ENCODE peak calls at places on chromosomes 3 and 15, in six cellular contexts. S is HCT116, P is GM12878, E is HepG2, U is K562, K is H1. G is an unnamed sample.

GRCh38 chr3:45659661-45660566 is 29.3 kb upstream of the SACM1L start:
- DNase-seq in S (peak), E (peak), P (peak), K (peak), U (peak), G (peak)

GRCh38 chr15:37204698-37205097 is 104.3 kb upstream of the MEIS2 start:
- DNase-seq in E (no peak), S (no peak), U (no peak), K (no peak), P (no peak), G (no peak)

GRCh38 chr15:63044077-63044644 is 1.6 kb downstream of the TPM1 start:
- DNase-seq in K (no peak), P (no peak), E (no peak), S (no peak), U (no peak), G (no peak)

GRCh38 chr3:101036213-101036618 is 43.0 kb upstream of the ABI3BP start:
- DNase-seq in U (no peak), P (no peak), S (peak), K (peak), E (peak), G (peak)

GRCh38 chr3:10228248-10228950 is 19.9 kb upstream of the TATDN2 start:
- DNase-seq in U (no peak), S (no peak), E (no peak), P (no peak), K (no peak), G (no peak)

GRCh38 chr3:45606991-45607712 is 12.6 kb downstream of the LIMD1 start:
- DNase-seq in K (no peak), E (no peak), U (no peak), S (no peak), P (no peak), G (no peak)

GRCh38 chr15:42736178-42736792 is 643 bp downstream of the CDAN1 start:
- DNase-seq in S (no peak), P (no peak), U (peak), K (no peak), E (no peak), G (no peak)

GRCh38 chr3:42504334-42505202 is 2.1 kb downstream of the VIPR1 start:
- DNase-seq in E (no peak), K (no peak), U (no peak), S (no peak), P (no peak), G (no peak)

GRCh38 chr15:78212546-78213424 is 21.6 kb downstream of the ACSBG1 start:
- DNase-seq in K (no peak), E (peak), P (no peak), S (peak), U (peak), G (no peak)

GRCh38 chr15:68781766-68782588 is 38.7 kb downstream of the ANP32A start:
- DNase-seq in E (no peak), U (no peak), S (no peak), K (no peak), P (no peak), G (no peak)

GRCh38 chr3:99505646-99506269 is 132.6 kb upstream of the COL8A1 start:
- DNase-seq in E (no peak), S (no peak), P (peak), U (no peak), K (no peak), G (no peak)

GRCh38 chr3:44862221-44862637 is 517 bp downstream of the TMEM42 start:
- DNase-seq in E (peak), U (no peak), S (no peak), K (no peak), P (no peak), G (no peak)

GRCh38 chr3:32215185-32215584 is 23.3 kb upstream of the CMTM8 start:
- DNase-seq in K (no peak), U (no peak), E (no peak), P (no peak), S (no peak), G (no peak)

GRCh38 chr3:111803123-111803593 is 55.9 kb upstream of the PHLDB2 start:
- DNase-seq in K (no peak), P (no peak), U (no peak), E (no peak), S (peak), G (no peak)

DNA sequence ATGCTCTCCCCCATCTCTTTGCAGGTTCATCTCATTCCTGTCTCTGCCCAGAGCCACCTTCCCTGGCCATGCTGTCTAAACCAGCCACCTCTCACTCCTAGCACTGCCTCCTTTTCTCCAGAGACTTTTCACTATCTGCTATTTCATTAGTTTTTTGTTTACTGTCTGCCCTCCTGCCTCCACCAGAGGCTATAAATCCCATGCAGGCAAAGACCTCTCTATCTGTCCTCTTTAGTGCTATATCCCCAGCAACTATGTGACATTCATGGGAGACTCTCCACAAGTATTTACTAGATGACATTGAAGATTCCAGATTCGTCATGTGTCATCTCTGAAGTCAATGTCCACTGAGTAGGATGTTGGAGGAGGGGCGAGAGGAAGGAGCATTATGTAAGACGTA is 3.5 kb upstream of the FAM43A start:
- DNase-seq in U (no peak), P (no peak), K (no peak), S (no peak), E (no peak), G (no peak)
- TF ChIP-seq YY1 in U (no peak), P (no peak), K (no peak), S (no peak), E (no peak), G (no peak)

GRCh38 chr15:70299931-70300858 is 202.5 kb upstream of the TLE3 start:
- DNase-seq in S (no peak), P (peak), K (no peak), U (no peak), E (no peak), G (no peak)
- TF ChIP-seq YY1 in S (no peak), P (no peak), K (no peak), U (no peak), E (no peak), G (no peak)

GRCh38 chr15:40240619-40241304 is 1.9 kb downstream of the PAK6 start:
- DNase-seq in S (no peak), E (no peak), U (no peak), K (no peak), P (no peak), G (no peak)

GRCh38 chr15:40243126-40243810 is 4.4 kb downstream of the PAK6 start:
- DNase-seq in U (peak), S (no peak), E (no peak), K (no peak), P (no peak), G (no peak)

GRCh38 chr15:40242671-40243070 is 3.8 kb downstream of the PAK6 start:
- DNase-seq in P (no peak), U (no peak), S (no peak), K (no peak), E (no peak), G (no peak)

GRCh38 chr15:40241305-40242215 is 2.7 kb downstream of the PAK6 start:
- DNase-seq in E (no peak), U (no peak), P (no peak), S (no peak), K (no peak), G (no peak)

GRCh38 chr15:40242216-40242599 is 3.3 kb downstream of the PAK6 start:
- DNase-seq in K (no peak), S (no peak), E (no peak), P (no peak), U (no peak), G (no peak)
- TF ChIP-seq YY1 in K (no peak), S (no peak), E (no peak), P (no peak), U (no peak), G (no peak)

DNA sequence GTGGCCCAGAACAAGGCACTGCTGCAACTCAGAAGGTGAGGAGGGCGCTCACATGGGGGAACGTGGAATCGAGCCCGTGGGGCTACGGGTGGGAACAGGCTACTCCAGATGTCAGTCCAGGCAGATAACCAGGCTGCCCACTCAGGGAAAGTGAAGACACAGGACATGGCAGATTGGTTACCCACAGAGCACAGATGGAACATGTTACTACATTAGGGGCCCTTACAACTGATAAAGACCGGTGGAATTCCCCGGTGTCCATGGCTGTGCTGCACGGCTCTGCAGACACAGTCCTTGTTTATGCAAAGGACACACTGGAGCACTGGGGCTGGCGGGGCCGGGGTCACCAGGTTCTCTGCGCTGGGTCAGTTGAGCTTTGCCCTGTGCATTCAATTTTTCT is 36.9 kb downstream of the PCSK6 start:
- DNase-seq in P (no peak), K (no peak), U (no peak), S (no peak), E (peak), G (no peak)
- TF ChIP-seq YY1 in P (no peak), K (no peak), U (no peak), S (no peak), E (no peak), G (no peak)

GRCh38 chr3:182668541-182668940 is 124.8 kb upstream of the ATP11B start:
- DNase-seq in K (no peak), P (no peak), U (no peak), E (no peak), S (no peak), G (no peak)

GRCh38 chr3:182673336-182673735 is 120.0 kb upstream of the ATP11B start:
- DNase-seq in P (no peak), K (no peak), U (no peak), E (no peak), S (no peak), G (no peak)

GRCh38 chr3:182668974-182669373 is 124.3 kb upstream of the ATP11B start:
- DNase-seq in U (no peak), P (no peak), K (no peak), E (no peak), S (no peak), G (no peak)

GRCh38 chr3:182671942-182672341 is 121.4 kb upstream of the ATP11B start:
- DNase-seq in K (no peak), U (no peak), P (no peak), E (no peak), S (no peak), G (no peak)
- TF ChIP-seq YY1 in K (no peak), U (no peak), P (no peak), E (no peak), S (no peak), G (no peak)

GRCh38 chr3:84108442-84108971 is 850.3 kb upstream of the CADM2 start:
- DNase-seq in U (no peak), P (no peak), E (peak), S (no peak), K (no peak), G (no peak)
- TF ChIP-seq YY1 in U (no peak), P (no peak), E (no peak), S (no peak), K (no peak), G (no peak)

DNA sequence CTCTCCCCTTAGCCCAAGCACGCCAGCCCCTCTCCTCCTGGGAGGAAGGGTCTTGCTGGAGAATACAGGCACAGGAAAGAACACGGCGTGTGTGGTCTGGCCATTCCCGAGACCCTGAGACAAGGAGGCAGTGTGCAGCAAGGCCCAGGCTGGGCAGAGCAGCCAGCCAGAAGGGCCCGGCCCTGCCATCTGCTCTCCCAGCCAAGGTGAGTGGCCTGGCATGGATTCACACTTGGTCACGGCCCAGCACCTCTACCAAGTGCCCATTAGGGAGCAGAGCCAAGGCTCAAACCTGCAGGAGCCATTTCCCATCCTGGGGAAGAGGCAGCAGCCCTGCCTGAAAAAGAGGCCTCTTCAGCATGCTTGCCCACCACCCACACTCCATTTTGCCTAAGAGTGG is 28.6 kb downstream of the MEGF11 start:
- DNase-seq in U (no peak), K (no peak), S (no peak), E (no peak), P (no peak), G (no peak)
- TF ChIP-seq YY1 in U (no peak), K (no peak), S (no peak), E (no peak), P (no peak), G (no peak)

DNA sequence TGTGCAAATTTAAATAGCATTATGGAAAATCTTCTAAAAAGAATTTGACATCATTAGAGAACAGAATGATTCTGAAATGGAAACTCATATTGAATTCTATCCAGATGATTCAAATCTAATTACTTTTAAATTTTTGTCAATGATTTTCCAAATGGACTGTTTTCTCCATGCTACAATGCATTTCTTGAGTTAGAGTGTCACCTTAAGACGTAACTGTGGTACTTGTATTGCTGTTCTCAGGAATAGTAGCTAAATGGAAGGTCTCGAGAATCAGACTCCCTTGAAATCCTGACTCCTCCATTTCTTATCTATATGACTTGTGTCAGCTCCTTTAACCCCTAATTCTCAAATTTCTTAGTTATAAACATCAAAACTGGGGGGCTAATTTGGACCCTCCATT is 102.3 kb downstream of the P2RY1 start:
- DNase-seq in E (no peak), K (no peak), P (no peak), S (no peak), U (no peak), G (no peak)
- TF ChIP-seq YY1 in E (no peak), K (no peak), P (no peak), S (no peak), U (no peak), G (no peak)

G was measured in NT2/D1.